ENCODE peak calls at places on chromosomes 7 and 10, in six cellular contexts. F, V, K, R, H and O are unnamed samples.
A peak's percentile ranks its signal among the peaks of the same experiment; 100 is the strongest.

GRCh38 chr7:99379043-99379577 is 4.6 kb downstream of the ARPC1B start:
- DNase-seq in F (no peak), V (peak; percentile 65), K (no peak), R (peak; percentile 15), H (peak; percentile 98), O (no peak)

GRCh38 chr10:89163265-89163995 is 43.7 kb downstream of the CH25H start:
- DNase-seq in F (no peak), V (peak; percentile 96), K (no peak), R (no peak), H (peak; percentile 70), O (no peak)

GRCh38 chr10:95767884-95768556 is 12.1 kb downstream of the ENTPD1 start:
- DNase-seq in F (no peak), V (no peak), K (no peak), R (no peak), H (peak; percentile 37), O (no peak)

GRCh38 chr7:21642422-21642821 is 99.6 kb downstream of the DNAH11 start:
- DNase-seq in F (no peak), V (no peak), K (no peak), R (no peak), H (no peak), O (peak; percentile 50)

GRCh38 chr7:45886931-45887667 is 1.2 kb upstream of the IGFBP1 start:
- DNase-seq in F (no peak), V (no peak), K (no peak), R (peak; percentile 19), H (no peak), O (no peak)

GRCh38 chr7:17311952-17312351 is 13.5 kb downstream of the AHR start:
- DNase-seq in F (no peak), V (no peak), K (no peak), R (no peak), H (peak; percentile 66), O (peak; percentile 16)

GRCh38 chr10:101351477-101351876 is 2.5 kb upstream of the BTRC start:
- DNase-seq in F (no peak), V (no peak), K (no peak), R (no peak), H (no peak), O (no peak)

GRCh38 chr10:63697956-63698814 is 177.0 kb downstream of the REEP3 start:
- DNase-seq in F (no peak), V (no peak), K (no peak), R (peak; percentile 72), H (no peak), O (no peak)

GRCh38 chr10:85597006-85597405 is 769.6 kb downstream of the GRID1 start:
- DNase-seq in F (no peak), V (no peak), K (no peak), R (no peak), H (no peak), O (peak; percentile 12)

GRCh38 chr10:35700490-35700887 is 58.4 kb upstream of the FZD8 start:
- DNase-seq in F (no peak), V (no peak), K (no peak), R (no peak), H (no peak), O (no peak)

GRCh38 chr10:128161031-128161430 is 34.8 kb upstream of the MKI67 start:
- DNase-seq in F (no peak), V (no peak), K (no peak), R (no peak), H (no peak), O (no peak)

GRCh38 chr10:3008518-3009195 is 58.7 kb upstream of the PFKP start:
- DNase-seq in F (no peak), V (no peak), K (no peak), R (no peak), H (no peak), O (no peak)

GRCh38 chr7:23266918-23267317 is 20.3 kb downstream of the GPNMB start:
- DNase-seq in F (no peak), V (no peak), K (no peak), R (no peak), H (no peak), O (no peak)

GRCh38 chr7:96414931-96415292 is 93.0 kb upstream of the SLC25A13 start:
- DNase-seq in F (peak; percentile 51), V (peak; percentile 63), K (peak; percentile 13), R (peak; percentile 72), H (peak; percentile 58), O (peak; percentile 76)

GRCh38 chr10:100982916-100983830 is 4.1 kb downstream of the MRPL43 start:
- DNase-seq in F (no peak), V (no peak), K (no peak), R (no peak), H (no peak), O (no peak)

GRCh38 chr7:46146454-46147255 is 225.6 kb upstream of the IGFBP3 start:
- DNase-seq in F (peak; percentile 21), V (no peak), K (no peak), R (peak; percentile 67), H (peak; percentile 96), O (no peak)

GRCh38 chr10:80855348-80855971 is 317.8 kb downstream of the SH2D4B start:
- DNase-seq in F (peak; percentile 50), V (peak; percentile 12), K (no peak), R (no peak), H (no peak), O (peak; percentile 70)

GRCh38 chr7:46871516-46871915 is 710.4 kb downstream of the TNS3 start:
- DNase-seq in F (no peak), V (no peak), K (no peak), R (no peak), H (peak; percentile 42), O (no peak)

GRCh38 chr10:30059209-30060107 is at the start of gene JCAD:
- DNase-seq in F (peak; percentile 89), V (peak; percentile 52), K (no peak), R (peak; percentile 46), H (peak; percentile 74), O (peak; percentile 90)

GRCh38 chr10:30058570-30059132 is 735 bp downstream of the JCAD start:
- DNase-seq in F (peak; percentile 74), V (no peak), K (no peak), R (no peak), H (peak; percentile 70), O (peak; percentile 80)

GRCh38 chr10:30062582-30062981 is 3.2 kb upstream of the JCAD start:
- DNase-seq in F (no peak), V (no peak), K (no peak), R (no peak), H (no peak), O (no peak)

GRCh38 chr10:30063098-30063497 is 3.7 kb upstream of the JCAD start:
- DNase-seq in F (no peak), V (no peak), K (no peak), R (peak; percentile 27), H (peak; percentile 85), O (no peak)

GRCh38 chr10:30062090-30062489 is 2.7 kb upstream of the JCAD start:
- DNase-seq in F (no peak), V (no peak), K (no peak), R (no peak), H (peak; percentile 85), O (no peak)
- TF ChIP-seq EZH2phosphoT487 in F (no peak), V (no peak), K (no peak), R (no peak), H (no peak), O (no peak)

GRCh38 chr7:69695998-69696657 is 97.9 kb downstream of the AUTS2 start:
- DNase-seq in F (no peak), V (peak; percentile 87), K (no peak), R (no peak), H (no peak), O (no peak)
- H3K9ac ChIP-seq in F (no peak overlapping the region), V (no peak overlapping the region), K (no peak overlapping the region), R (no peak overlapping the region), H (no peak overlapping the region), O (no peak overlapping the region)

GRCh38 chr10:103276941-103277712 is at the start of gene INA:
- DNase-seq in F (peak; percentile 97), V (peak; percentile 56), K (no peak), R (no peak), H (peak; percentile 71), O (peak; percentile 94)
- TF ChIP-seq EZH2phosphoT487 in F (no peak), V (no peak), K (no peak), R (no peak), H (peak; percentile 49), O (peak; percentile 82)

GRCh38 chr7:139743267-139743966 is 34.4 kb downstream of the HIPK2 start:
- DNase-seq in F (no peak), V (no peak), K (no peak), R (no peak), H (no peak), O (no peak)

GRCh38 chr7:139739863-139740597 is 37.8 kb downstream of the HIPK2 start:
- DNase-seq in F (no peak), V (no peak), K (no peak), R (peak; percentile 35), H (no peak), O (no peak)

GRCh38 chr7:139743967-139744767 is 33.6 kb downstream of the HIPK2 start:
- DNase-seq in F (no peak), V (no peak), K (no peak), R (no peak), H (no peak), O (no peak)

GRCh38 chr7:139741239-139741638 is 36.6 kb downstream of the HIPK2 start:
- DNase-seq in F (no peak), V (no peak), K (no peak), R (no peak), H (no peak), O (no peak)

DNA sequence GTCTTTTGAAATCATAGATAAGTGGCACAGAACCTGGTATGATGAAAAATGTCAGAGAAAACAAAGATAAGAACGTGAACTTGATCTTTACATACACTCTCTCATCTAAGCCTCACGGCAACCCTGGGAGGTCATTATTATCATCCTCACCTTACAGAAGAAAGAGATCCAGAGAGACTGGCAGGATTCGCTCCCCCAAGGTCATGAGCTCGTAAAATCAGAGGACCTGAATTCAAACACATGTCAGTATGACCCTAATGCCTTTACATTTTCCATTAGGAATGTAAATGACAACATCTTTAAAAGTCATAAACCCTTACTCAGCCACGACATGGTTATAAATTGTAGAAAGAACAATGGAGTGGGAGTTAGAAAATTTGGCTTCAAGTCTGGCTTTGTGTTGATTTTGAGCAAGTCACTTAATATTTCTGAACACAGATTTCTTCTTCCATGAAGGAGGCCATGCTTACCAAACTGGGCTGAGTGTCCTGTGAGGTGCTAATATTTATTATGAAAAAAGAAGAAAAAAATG is 35.9 kb downstream of the HIPK2 start:
- DNase-seq in F (no peak), V (no peak), K (no peak), R (peak; percentile 7), H (peak; percentile 31), O (no peak)
- H3K9ac ChIP-seq in F (no peak overlapping the region), V (no peak overlapping the region), K (no peak overlapping the region), R (no peak overlapping the region), H (no peak overlapping the region), O (no peak overlapping the region)

GRCh38 chr10:75841266-75841665 is 409.8 kb downstream of the LRMDA start:
- DNase-seq in F (no peak), V (no peak), K (no peak), R (no peak), H (no peak), O (no peak)

GRCh38 chr10:75847477-75847876 is 416.1 kb downstream of the LRMDA start:
- DNase-seq in F (no peak), V (no peak), K (no peak), R (no peak), H (no peak), O (no peak)

DNA sequence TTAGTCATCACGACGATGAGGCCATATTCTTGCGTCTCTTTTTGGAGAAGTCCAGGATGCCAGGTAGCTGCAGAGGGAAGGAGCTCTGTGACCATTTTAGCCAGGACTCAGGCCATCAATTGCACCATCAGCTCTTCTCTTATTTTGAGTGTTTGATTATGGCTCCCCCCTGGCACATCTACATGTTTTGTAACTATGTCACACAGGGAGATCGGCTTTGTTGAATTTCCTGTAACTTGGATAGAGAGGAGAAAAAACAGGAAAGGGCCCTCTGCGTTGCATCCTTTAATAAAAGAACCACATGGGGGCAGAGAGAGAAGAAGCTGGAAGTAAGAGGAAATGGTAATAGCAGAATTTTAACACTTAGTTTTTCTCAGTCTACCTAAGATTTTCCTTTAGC is 414.1 kb downstream of the LRMDA start:
- DNase-seq in F (no peak), V (no peak), K (no peak), R (no peak), H (no peak), O (no peak)
- TF ChIP-seq EZH2phosphoT487 in F (no peak), V (no peak), K (no peak), R (no peak), H (no peak), O (no peak)